ENCODE peak calls at places on chromosomes 7 and 10, in five cellular contexts. One of them, this sample, is unnamed.

GRCh38 chr10:80410578-80411145 is 2.3 kb downstream of the PRXL2A start:
- DNase-seq in A673: no peak
- DNase-seq in tibial nerve: no peak
- DNase-seq in fibroblast of lung: no peak
- DNase-seq in thyroid gland: no peak
- DNase-seq in this sample: no peak

GRCh38 chr10:31912289-31912688 is 16.3 kb downstream of the ARHGAP12 start:
- DNase-seq in A673: no peak
- DNase-seq in tibial nerve: no peak
- DNase-seq in fibroblast of lung: peak; percentile 20
- DNase-seq in thyroid gland: no peak
- DNase-seq in this sample: no peak

GRCh38 chr7:90461216-90461615 is 8.2 kb upstream of the PTTG1IP2 start:
- DNase-seq in A673: no peak
- DNase-seq in tibial nerve: no peak
- DNase-seq in fibroblast of lung: peak; percentile 28
- DNase-seq in thyroid gland: peak; percentile 46
- DNase-seq in this sample: no peak

GRCh38 chr7:93146465-93147127 is 1.6 kb downstream of the SAMD9L start:
- DNase-seq in A673: no peak
- DNase-seq in tibial nerve: no peak
- DNase-seq in fibroblast of lung: no peak
- DNase-seq in thyroid gland: no peak
- DNase-seq in this sample: no peak

GRCh38 chr10:31152421-31153133 is 120.9 kb upstream of the ZNF438 start:
- DNase-seq in A673: peak; percentile 46
- DNase-seq in tibial nerve: no peak
- DNase-seq in fibroblast of lung: no peak
- DNase-seq in thyroid gland: no peak
- DNase-seq in this sample: no peak

GRCh38 chr7:40301486-40302065 is 166.8 kb downstream of the SUGCT start:
- DNase-seq in A673: no peak
- DNase-seq in tibial nerve: no peak
- DNase-seq in fibroblast of lung: no peak
- DNase-seq in thyroid gland: peak; percentile 53
- DNase-seq in this sample: no peak

GRCh38 chr7:149430197-149430596 is 30.7 kb downstream of the ZNF777 start:
- DNase-seq in A673: no peak
- DNase-seq in tibial nerve: no peak
- DNase-seq in fibroblast of lung: no peak
- DNase-seq in thyroid gland: no peak
- DNase-seq in this sample: no peak

GRCh38 chr10:32332299-32332750 is 14.6 kb downstream of the EPC1 start:
- DNase-seq in A673: no peak
- DNase-seq in tibial nerve: no peak
- DNase-seq in fibroblast of lung: peak; percentile 13
- DNase-seq in thyroid gland: no peak
- DNase-seq in this sample: peak; percentile 6

GRCh38 chr10:79111427-79111826 is 42.7 kb downstream of the ZMIZ1 start:
- DNase-seq in A673: no peak
- DNase-seq in tibial nerve: no peak
- DNase-seq in fibroblast of lung: peak; percentile 43
- DNase-seq in thyroid gland: no peak
- DNase-seq in this sample: no peak

GRCh38 chr10:11863353-11864105 is 40.4 kb downstream of the PROSER2 start:
- DNase-seq in A673: no peak
- DNase-seq in tibial nerve: no peak
- DNase-seq in fibroblast of lung: no peak
- DNase-seq in thyroid gland: no peak
- DNase-seq in this sample: no peak

GRCh38 chr10:91953600-91954140 is 30.1 kb downstream of the BTAF1 start:
- DNase-seq in A673: no peak
- DNase-seq in tibial nerve: no peak
- DNase-seq in fibroblast of lung: no peak
- DNase-seq in thyroid gland: no peak
- DNase-seq in this sample: no peak

GRCh38 chr7:82428186-82428961 is 15.2 kb downstream of the CACNA2D1 start:
- DNase-seq in A673: no peak
- DNase-seq in tibial nerve: no peak
- DNase-seq in fibroblast of lung: peak; percentile 75
- DNase-seq in thyroid gland: no peak
- DNase-seq in this sample: peak; percentile 37

GRCh38 chr7:133633055-133633454 is 380.2 kb downstream of the EXOC4 start:
- DNase-seq in A673: peak; percentile 51
- DNase-seq in tibial nerve: no peak
- DNase-seq in fibroblast of lung: peak; percentile 55
- DNase-seq in thyroid gland: no peak
- DNase-seq in this sample: no peak

GRCh38 chr7:28729685-28730084 is 228.4 kb downstream of the TRIL start:
- DNase-seq in A673: no peak
- DNase-seq in tibial nerve: no peak
- DNase-seq in fibroblast of lung: no peak
- DNase-seq in thyroid gland: no peak
- DNase-seq in this sample: no peak

GRCh38 chr10:122142652-122143237 is 128.4 kb upstream of the BTBD16 start:
- DNase-seq in A673: peak; percentile 19
- DNase-seq in tibial nerve: no peak
- DNase-seq in fibroblast of lung: no peak
- DNase-seq in thyroid gland: peak; percentile 56
- DNase-seq in this sample: no peak

GRCh38 chr10:33233191-33233590 is 101.3 kb downstream of the NRP1 start:
- DNase-seq in A673: peak; percentile 48
- DNase-seq in tibial nerve: no peak
- DNase-seq in fibroblast of lung: no peak
- DNase-seq in thyroid gland: no peak
- DNase-seq in this sample: no peak

GRCh38 chr7:117219485-117219884 is 103.4 kb downstream of the WNT2 start:
- DNase-seq in A673: no peak
- DNase-seq in tibial nerve: no peak
- DNase-seq in fibroblast of lung: peak; percentile 28
- DNase-seq in thyroid gland: no peak
- DNase-seq in this sample: no peak

GRCh38 chr7:1536105-1536767 is 5.7 kb downstream of the MAFK start:
- DNase-seq in A673: no peak
- DNase-seq in tibial nerve: no peak
- DNase-seq in fibroblast of lung: no peak
- DNase-seq in thyroid gland: no peak
- DNase-seq in this sample: no peak
- H3K4me3 ChIP-seq in A673: no peak overlapping the region
- H3K4me3 ChIP-seq in tibial nerve: no peak overlapping the region
- H3K4me3 ChIP-seq in fibroblast of lung: no peak overlapping the region
- H3K4me3 ChIP-seq in thyroid gland: peak overlapping the region; percentile 35
- H3K4me3 ChIP-seq in this sample: no peak overlapping the region

DNA sequence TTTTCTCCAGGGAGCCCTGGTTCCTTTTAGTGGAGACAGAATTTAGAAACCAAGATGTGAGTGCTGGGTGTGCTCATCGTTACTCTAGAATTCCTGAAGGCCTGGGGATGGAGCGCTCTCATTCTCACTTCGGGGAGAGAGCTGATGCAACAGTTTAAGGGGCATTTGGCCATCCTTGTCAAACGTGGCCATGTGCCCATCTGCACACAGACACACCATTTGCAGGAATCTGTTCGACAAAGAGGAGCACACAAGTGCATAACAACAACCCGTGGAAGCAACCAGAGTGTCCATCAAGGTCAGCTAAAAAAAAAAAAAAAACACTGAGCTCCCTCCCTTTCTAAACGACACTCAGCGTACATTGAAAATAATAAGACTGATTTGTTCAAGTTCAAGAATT is 23.0 kb upstream of the RET start:
- DNase-seq in A673: no peak
- DNase-seq in tibial nerve: no peak
- DNase-seq in fibroblast of lung: no peak
- DNase-seq in thyroid gland: no peak
- DNase-seq in this sample: no peak
- H3K27me3 ChIP-seq in A673: no peaks in the 10 kb centered on the region
- H3K27me3 ChIP-seq in tibial nerve: no peaks in the 10 kb centered on the region
- H3K27me3 ChIP-seq in fibroblast of lung: no peaks in the 10 kb centered on the region
- H3K27me3 ChIP-seq in thyroid gland: no peaks in the 10 kb centered on the region
- H3K27me3 ChIP-seq in this sample: no peaks in the 10 kb centered on the region

GRCh38 chr10:115427611-115428010 is 334.4 kb downstream of the ATRNL1 start:
- DNase-seq in A673: no peak
- DNase-seq in tibial nerve: no peak
- DNase-seq in fibroblast of lung: no peak
- DNase-seq in thyroid gland: no peak
- DNase-seq in this sample: no peak

GRCh38 chr10:115436999-115437398 is 343.8 kb downstream of the ATRNL1 start:
- DNase-seq in A673: no peak
- DNase-seq in tibial nerve: no peak
- DNase-seq in fibroblast of lung: no peak
- DNase-seq in thyroid gland: no peak
- DNase-seq in this sample: no peak

DNA sequence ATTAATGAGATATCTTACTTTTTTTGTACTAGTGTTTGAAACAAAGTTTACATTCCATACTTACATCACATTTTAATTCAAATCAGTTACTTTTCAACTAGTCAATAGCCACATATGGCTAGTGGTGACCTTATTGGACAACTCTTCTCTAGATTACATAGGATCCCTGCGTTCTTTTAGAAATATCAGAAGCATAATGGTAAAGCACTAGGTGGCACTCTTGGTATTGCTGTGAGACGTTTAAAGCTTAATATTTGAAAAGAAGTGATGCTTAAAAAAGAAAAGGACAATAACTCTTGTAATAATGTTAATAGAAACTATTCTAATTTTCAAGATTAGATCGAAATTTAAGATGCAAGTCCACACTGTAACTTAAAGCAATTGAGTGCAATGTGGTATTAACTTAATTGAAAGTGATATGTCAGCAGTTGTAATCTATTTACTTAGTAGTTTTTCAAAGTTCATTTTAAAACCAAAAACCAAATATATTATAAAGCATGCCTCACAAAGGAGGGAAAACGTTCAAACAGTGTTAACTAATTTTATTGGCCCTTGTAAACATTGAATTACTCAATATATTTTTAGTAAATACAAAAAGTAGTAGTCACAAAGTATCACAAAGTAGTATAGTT is 339.1 kb downstream of the ATRNL1 start:
- DNase-seq in A673: peak; percentile 38
- DNase-seq in tibial nerve: no peak
- DNase-seq in fibroblast of lung: peak; percentile 61
- DNase-seq in thyroid gland: no peak
- DNase-seq in this sample: no peak
- TF ChIP-seq CTCF in A673: peak; percentile 56
- TF ChIP-seq CTCF in tibial nerve: no peak
- TF ChIP-seq CTCF in fibroblast of lung: peak; percentile 50
- TF ChIP-seq CTCF in thyroid gland: no peak
- TF ChIP-seq CTCF in this sample: peak; percentile 33

DNA sequence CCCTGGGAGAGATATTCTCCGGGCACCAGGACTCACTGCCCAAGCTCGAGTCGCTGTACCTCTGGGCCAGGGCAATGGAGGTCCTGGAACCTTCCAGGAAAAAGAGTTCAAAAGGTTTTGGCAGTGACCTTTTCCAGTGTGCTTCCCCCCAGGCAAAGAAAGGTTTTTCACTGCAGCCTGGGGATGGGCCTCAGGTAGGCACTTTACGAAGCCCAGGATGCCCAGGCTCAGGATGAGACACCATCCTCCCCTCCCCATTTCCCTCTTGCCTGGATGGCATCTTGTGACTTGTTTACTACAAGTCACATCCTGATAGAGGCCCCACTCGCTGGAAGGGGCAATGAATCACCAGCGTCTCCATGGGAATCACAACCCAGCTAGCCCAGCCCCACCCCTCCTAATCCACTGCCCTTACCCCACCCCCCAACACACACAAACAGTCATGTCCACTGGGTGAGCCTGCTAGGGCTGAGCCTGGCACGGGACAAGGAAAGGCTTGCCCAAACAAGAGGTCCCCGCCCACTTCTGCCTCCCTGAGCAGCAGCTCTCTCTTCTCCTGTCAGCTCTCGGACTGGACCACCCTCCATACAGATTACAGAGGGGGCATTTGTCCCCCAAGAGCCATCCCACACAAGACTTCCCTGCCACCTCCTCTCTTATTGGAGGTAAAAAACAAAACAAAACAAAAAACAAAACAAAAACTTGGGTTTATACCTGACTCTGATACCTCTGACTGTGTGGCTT is 93.9 kb upstream of the SMNDC1 start:
- DNase-seq in A673: peak; percentile 81
- DNase-seq in tibial nerve: no peak
- DNase-seq in fibroblast of lung: peak; percentile 97
- DNase-seq in thyroid gland: peak; percentile 12
- DNase-seq in this sample: peak; percentile 95
- H3K4me3 ChIP-seq in A673: no peak overlapping the region
- H3K4me3 ChIP-seq in tibial nerve: no peak overlapping the region
- H3K4me3 ChIP-seq in fibroblast of lung: peak overlapping the region; percentile 6
- H3K4me3 ChIP-seq in thyroid gland: no peak overlapping the region
- H3K4me3 ChIP-seq in this sample: no peak overlapping the region

GRCh38 chr10:117221156-117221711 is 19.7 kb upstream of the SLC18A2 start:
- DNase-seq in A673: no peak
- DNase-seq in tibial nerve: no peak
- DNase-seq in fibroblast of lung: no peak
- DNase-seq in thyroid gland: no peak
- DNase-seq in this sample: no peak
- H3K27me3 ChIP-seq in A673: peaks cover 15% of the 10 kb centered on the region
- H3K27me3 ChIP-seq in tibial nerve: no peaks in the 10 kb centered on the region
- H3K27me3 ChIP-seq in fibroblast of lung: no peaks in the 10 kb centered on the region
- H3K27me3 ChIP-seq in thyroid gland: no peaks in the 10 kb centered on the region
- H3K27me3 ChIP-seq in this sample: peaks cover 1% of the 10 kb centered on the region

GRCh38 chr7:25839084-25839769 is 312.8 kb upstream of the NFE2L3 start:
- DNase-seq in A673: peak; percentile 39
- DNase-seq in tibial nerve: no peak
- DNase-seq in fibroblast of lung: no peak
- DNase-seq in thyroid gland: no peak
- DNase-seq in this sample: no peak
- TF ChIP-seq CTCF in A673: peak; percentile 52
- TF ChIP-seq CTCF in tibial nerve: no peak
- TF ChIP-seq CTCF in fibroblast of lung: peak; percentile 43
- TF ChIP-seq CTCF in thyroid gland: no peak
- TF ChIP-seq CTCF in this sample: peak; percentile 50

This sample was measured in BJ.